ENCODE peak calls at places on chromosomes 7 and 10, in nine cellular contexts. W, O, L, R, V, U, N, B and M are unnamed samples.

GRCh38 chr10:107740962-107741690 is 576.6 kb upstream of the SORCS1 start:
- DNase-seq in W (no peak), O (no peak), L (no peak), R (no peak), V (peak; percentile 16), U (no peak), N (no peak), B (peak; percentile 14), M (no peak)

GRCh38 chr10:86798030-86798429 is 41.6 kb downstream of the BMPR1A start:
- DNase-seq in W (no peak), O (no peak), L (no peak), R (no peak), V (no peak), U (no peak), N (no peak), B (no peak), M (no peak)

GRCh38 chr7:97506728-97507127 is 225.2 kb upstream of the TAC1 start:
- DNase-seq in W (no peak), O (no peak), L (no peak), R (no peak), V (no peak), U (no peak), N (no peak), B (no peak), M (no peak)

GRCh38 chr7:37956791-37957190 is 36.4 kb downstream of the EPDR1 start:
- DNase-seq in W (no peak), O (no peak), L (no peak), R (no peak), V (no peak), U (no peak), N (no peak), B (peak; percentile 45), M (no peak)

GRCh38 chr10:33476757-33477273 is 142.3 kb upstream of the NRP1 start:
- DNase-seq in W (peak; percentile 23), O (no peak), L (no peak), R (no peak), V (no peak), U (no peak), N (no peak), B (no peak), M (no peak)

GRCh38 chr7:75711076-75711475 is 27.7 kb downstream of the HIP1 start:
- DNase-seq in W (no peak), O (no peak), L (no peak), R (no peak), V (no peak), U (no peak), N (no peak), B (peak; percentile 46), M (no peak)

GRCh38 chr7:111992601-111993000 is 213.6 kb downstream of the DOCK4 start:
- DNase-seq in W (no peak), O (no peak), L (no peak), R (no peak), V (no peak), U (no peak), N (no peak), B (no peak), M (no peak)

GRCh38 chr7:116988363-116988989 is 35.2 kb downstream of the ST7 start:
- DNase-seq in W (peak; percentile 9), O (no peak), L (no peak), R (no peak), V (no peak), U (no peak), N (peak; percentile 40), B (no peak), M (no peak)

GRCh38 chr7:81285142-81285871 is 366.5 kb upstream of the SEMA3C start:
- DNase-seq in W (no peak), O (peak; percentile 1), L (no peak), R (no peak), V (peak; percentile 74), U (no peak), N (no peak), B (peak; percentile 70), M (no peak)

GRCh38 chr10:133528296-133528844 is 1.2 kb downstream of the CYP2E1 start:
- DNase-seq in W (no peak), O (no peak), L (no peak), R (no peak), V (no peak), U (no peak), N (no peak), B (peak; percentile 11), M (no peak)

GRCh38 chr7:47484923-47485639 is 96.8 kb downstream of the TNS3 start:
- DNase-seq in W (no peak), O (no peak), L (no peak), R (peak; percentile 49), V (no peak), U (no peak), N (no peak), B (no peak), M (no peak)

GRCh38 chr10:78634835-78635234 is 433.9 kb upstream of the ZMIZ1 start:
- DNase-seq in W (no peak), O (no peak), L (no peak), R (no peak), V (no peak), U (no peak), N (no peak), B (peak; percentile 79), M (no peak)

GRCh38 chr7:82428186-82428961 is 15.2 kb downstream of the CACNA2D1 start:
- DNase-seq in W (no peak), O (no peak), L (no peak), R (no peak), V (no peak), U (no peak), N (no peak), B (peak; percentile 73), M (no peak)

GRCh38 chr7:43385856-43386255 is 197.1 kb upstream of the STK17A start:
- DNase-seq in W (no peak), O (no peak), L (no peak), R (no peak), V (peak; percentile 80), U (no peak), N (no peak), B (peak; percentile 8), M (no peak)

GRCh38 chr7:55066479-55066878 is 47.7 kb downstream of the EGFR start:
- DNase-seq in W (no peak), O (no peak), L (peak; percentile 76), R (no peak), V (no peak), U (no peak), N (no peak), B (no peak), M (no peak)

GRCh38 chr7:42812779-42813178 is 99.1 kb downstream of the C7orf25 start:
- DNase-seq in W (no peak), O (no peak), L (no peak), R (no peak), V (no peak), U (no peak), N (no peak), B (no peak), M (no peak)

GRCh38 chr7:97305589-97305988 is 188.1 kb downstream of the SDHAF3 start:
- DNase-seq in W (no peak), O (no peak), L (no peak), R (no peak), V (no peak), U (no peak), N (no peak), B (no peak), M (no peak)

GRCh38 chr7:141956084-141956483 is 9.3 kb upstream of the CLEC5A start:
- DNase-seq in W (no peak), O (no peak), L (no peak), R (no peak), V (peak; percentile 76), U (no peak), N (no peak), B (no peak), M (no peak)

GRCh38 chr10:118698421-118698820 is 56.3 kb downstream of the CACUL1 start:
- DNase-seq in W (no peak), O (peak; percentile 33), L (no peak), R (peak; percentile 50), V (peak; percentile 59), U (peak; percentile 74), N (no peak), B (peak; percentile 82), M (peak; percentile 74)

GRCh38 chr10:89118091-89118490 is 89.0 kb downstream of the CH25H start:
- DNase-seq in W (no peak), O (no peak), L (no peak), R (no peak), V (peak; percentile 94), U (no peak), N (no peak), B (peak; percentile 35), M (no peak)

GRCh38 chr7:39461263-39461662 is 104.9 kb upstream of the YAE1 start:
- DNase-seq in W (no peak), O (no peak), L (no peak), R (no peak), V (peak; percentile 20), U (no peak), N (no peak), B (peak; percentile 6), M (no peak)

GRCh38 chr7:36667007-36667406 is 57.3 kb downstream of the AOAH start:
- DNase-seq in W (no peak), O (no peak), L (no peak), R (no peak), V (no peak), U (no peak), N (no peak), B (no peak), M (no peak)

GRCh38 chr10:102400598-102401321 is 5.3 kb downstream of the NFKB2 start:
- DNase-seq in W (no peak), O (no peak), L (no peak), R (no peak), V (no peak), U (no peak), N (no peak), B (no peak), M (no peak)

GRCh38 chr7:120805636-120806388 is 52.1 kb downstream of the TSPAN12 start:
- DNase-seq in W (peak; percentile 46), O (peak; percentile 18), L (peak; percentile 75), R (peak; percentile 44), V (peak; percentile 61), U (peak; percentile 17), N (peak; percentile 65), B (peak; percentile 74), M (peak; percentile 9)

GRCh38 chr7:15130666-15131541 is 228.4 kb upstream of the DGKB start:
- DNase-seq in W (no peak), O (peak; percentile 32), L (no peak), R (no peak), V (peak; percentile 72), U (no peak), N (no peak), B (peak; percentile 49), M (no peak)

GRCh38 chr7:103117016-103117415 is 31.9 kb downstream of the NAPEPLD start:
- DNase-seq in W (no peak), O (no peak), L (no peak), R (no peak), V (no peak), U (no peak), N (no peak), B (no peak), M (no peak)

GRCh38 chr7:29421010-29421956 is 142.4 kb upstream of the PRR15 start:
- DNase-seq in W (no peak), O (no peak), L (no peak), R (no peak), V (no peak), U (no peak), N (no peak), B (no peak), M (no peak)

GRCh38 chr10:84540022-84540616 is 211.7 kb downstream of the CCSER2 start:
- DNase-seq in W (no peak), O (peak; percentile 34), L (no peak), R (no peak), V (peak; percentile 78), U (no peak), N (no peak), B (peak; percentile 65), M (no peak)

GRCh38 chr10:45181483-45181882 is 133.9 kb downstream of the OR13A1 start:
- DNase-seq in W (no peak), O (no peak), L (no peak), R (peak; percentile 28), V (no peak), U (no peak), N (no peak), B (peak; percentile 92), M (no peak)

GRCh38 chr10:16828731-16829175 is 11.5 kb upstream of the RSU1 start:
- DNase-seq in W (no peak), O (no peak), L (no peak), R (peak; percentile 70), V (peak; percentile 66), U (no peak), N (no peak), B (peak; percentile 73), M (no peak)

GRCh38 chr7:35250941-35251340 is 3.0 kb downstream of the TBX20 start:
- DNase-seq in W (no peak), O (no peak), L (no peak), R (no peak), V (no peak), U (no peak), N (no peak), B (no peak), M (no peak)